ENCODE peak calls at places on chromosomes 6 and 20, in five cellular contexts. One of them, this sample, is unnamed.

GRCh38 chr20:62365814-62366369 is 1.2 kb downstream of the LAMA5 start:
- DNase-seq in tibial nerve: no peak
- DNase-seq in suprapubic skin: no peak
- DNase-seq in HCT116: no peak
- DNase-seq in lower leg skin: no peak
- DNase-seq in this sample: peak; percentile 67

GRCh38 chr6:111353914-111354464 is 129.0 kb downstream of the REV3L start:
- DNase-seq in tibial nerve: no peak
- DNase-seq in lower leg skin: no peak
- DNase-seq in HCT116: no peak
- DNase-seq in suprapubic skin: no peak
- DNase-seq in this sample: no peak

GRCh38 chr6:43285415-43285814 is 12.6 kb upstream of the SLC22A7 start:
- DNase-seq in tibial nerve: no peak
- DNase-seq in lower leg skin: no peak
- DNase-seq in HCT116: no peak
- DNase-seq in suprapubic skin: no peak
- DNase-seq in this sample: no peak

GRCh38 chr20:6692566-6693168 is 74.8 kb upstream of the BMP2 start:
- DNase-seq in tibial nerve: no peak
- DNase-seq in HCT116: no peak
- DNase-seq in suprapubic skin: no peak
- DNase-seq in lower leg skin: no peak
- DNase-seq in this sample: no peak

GRCh38 chr6:35209081-35209480 is 4.7 kb upstream of the SCUBE3 start:
- DNase-seq in tibial nerve: no peak
- DNase-seq in HCT116: no peak
- DNase-seq in lower leg skin: no peak
- DNase-seq in suprapubic skin: no peak
- DNase-seq in this sample: no peak

GRCh38 chr20:48892049-48892470 is 29.5 kb upstream of the ARFGEF2 start:
- DNase-seq in HCT116: no peak
- DNase-seq in lower leg skin: no peak
- DNase-seq in tibial nerve: no peak
- DNase-seq in suprapubic skin: no peak
- DNase-seq in this sample: no peak

GRCh38 chr6:168155193-168155592 is 76.2 kb upstream of the FRMD1 start:
- DNase-seq in lower leg skin: no peak
- DNase-seq in HCT116: no peak
- DNase-seq in tibial nerve: no peak
- DNase-seq in suprapubic skin: peak; percentile 16
- DNase-seq in this sample: no peak

GRCh38 chr6:141103246-141103645 is 1029.5 kb upstream of the GJE1 start:
- DNase-seq in tibial nerve: no peak
- DNase-seq in suprapubic skin: no peak
- DNase-seq in HCT116: peak; percentile 26
- DNase-seq in lower leg skin: no peak
- DNase-seq in this sample: peak; percentile 0

GRCh38 chr6:158849899-158850806 is 31.0 kb upstream of the EZR start:
- DNase-seq in lower leg skin: peak; percentile 55
- DNase-seq in suprapubic skin: no peak
- DNase-seq in HCT116: peak; percentile 97
- DNase-seq in tibial nerve: no peak
- DNase-seq in this sample: peak; percentile 59
- TF ChIP-seq POLR2A in lower leg skin: no peak
- TF ChIP-seq POLR2A in suprapubic skin: no peak
- TF ChIP-seq POLR2A in HCT116: no peak
- TF ChIP-seq POLR2A in tibial nerve: no peak
- TF ChIP-seq POLR2A in this sample: no peak

GRCh38 chr20:33110147-33110825 is 30.8 kb downstream of the BPIFB4 start:
- DNase-seq in tibial nerve: no peak
- DNase-seq in HCT116: no peak
- DNase-seq in lower leg skin: no peak
- DNase-seq in suprapubic skin: no peak
- DNase-seq in this sample: no peak
- TF ChIP-seq POLR2A in tibial nerve: no peak
- TF ChIP-seq POLR2A in HCT116: no peak
- TF ChIP-seq POLR2A in lower leg skin: no peak
- TF ChIP-seq POLR2A in suprapubic skin: no peak
- TF ChIP-seq POLR2A in this sample: no peak

GRCh38 chr20:63894358-63895201 is at the start of gene DNAJC5:
- DNase-seq in HCT116: peak; percentile 85
- DNase-seq in lower leg skin: peak; percentile 92
- DNase-seq in tibial nerve: peak; percentile 84
- DNase-seq in suprapubic skin: peak; percentile 95
- DNase-seq in this sample: peak; percentile 100
- TF ChIP-seq POLR2A in HCT116: no peak
- TF ChIP-seq POLR2A in lower leg skin: no peak
- TF ChIP-seq POLR2A in tibial nerve: peak; percentile 49
- TF ChIP-seq POLR2A in suprapubic skin: no peak
- TF ChIP-seq POLR2A in this sample: peak; percentile 78

GRCh38 chr6:27311806-27312145 is 297 bp downstream of the POM121L2 start:
- DNase-seq in lower leg skin: no peak
- DNase-seq in tibial nerve: no peak
- DNase-seq in suprapubic skin: no peak
- DNase-seq in HCT116: no peak
- DNase-seq in this sample: no peak

GRCh38 chr6:27314046-27314445 is 2.0 kb upstream of the POM121L2 start:
- DNase-seq in tibial nerve: no peak
- DNase-seq in suprapubic skin: no peak
- DNase-seq in HCT116: no peak
- DNase-seq in lower leg skin: no peak
- DNase-seq in this sample: no peak

GRCh38 chr6:27312950-27313271 is 838 bp upstream of the POM121L2 start:
- DNase-seq in tibial nerve: no peak
- DNase-seq in lower leg skin: no peak
- DNase-seq in suprapubic skin: no peak
- DNase-seq in HCT116: no peak
- DNase-seq in this sample: no peak

GRCh38 chr6:27312146-27312949 is at the start of gene POM121L2:
- DNase-seq in lower leg skin: peak; percentile 27
- DNase-seq in suprapubic skin: no peak
- DNase-seq in HCT116: no peak
- DNase-seq in tibial nerve: peak; percentile 9
- DNase-seq in this sample: no peak
- TF ChIP-seq POLR2A in lower leg skin: no peak
- TF ChIP-seq POLR2A in suprapubic skin: no peak
- TF ChIP-seq POLR2A in HCT116: no peak
- TF ChIP-seq POLR2A in tibial nerve: no peak
- TF ChIP-seq POLR2A in this sample: no peak

DNA sequence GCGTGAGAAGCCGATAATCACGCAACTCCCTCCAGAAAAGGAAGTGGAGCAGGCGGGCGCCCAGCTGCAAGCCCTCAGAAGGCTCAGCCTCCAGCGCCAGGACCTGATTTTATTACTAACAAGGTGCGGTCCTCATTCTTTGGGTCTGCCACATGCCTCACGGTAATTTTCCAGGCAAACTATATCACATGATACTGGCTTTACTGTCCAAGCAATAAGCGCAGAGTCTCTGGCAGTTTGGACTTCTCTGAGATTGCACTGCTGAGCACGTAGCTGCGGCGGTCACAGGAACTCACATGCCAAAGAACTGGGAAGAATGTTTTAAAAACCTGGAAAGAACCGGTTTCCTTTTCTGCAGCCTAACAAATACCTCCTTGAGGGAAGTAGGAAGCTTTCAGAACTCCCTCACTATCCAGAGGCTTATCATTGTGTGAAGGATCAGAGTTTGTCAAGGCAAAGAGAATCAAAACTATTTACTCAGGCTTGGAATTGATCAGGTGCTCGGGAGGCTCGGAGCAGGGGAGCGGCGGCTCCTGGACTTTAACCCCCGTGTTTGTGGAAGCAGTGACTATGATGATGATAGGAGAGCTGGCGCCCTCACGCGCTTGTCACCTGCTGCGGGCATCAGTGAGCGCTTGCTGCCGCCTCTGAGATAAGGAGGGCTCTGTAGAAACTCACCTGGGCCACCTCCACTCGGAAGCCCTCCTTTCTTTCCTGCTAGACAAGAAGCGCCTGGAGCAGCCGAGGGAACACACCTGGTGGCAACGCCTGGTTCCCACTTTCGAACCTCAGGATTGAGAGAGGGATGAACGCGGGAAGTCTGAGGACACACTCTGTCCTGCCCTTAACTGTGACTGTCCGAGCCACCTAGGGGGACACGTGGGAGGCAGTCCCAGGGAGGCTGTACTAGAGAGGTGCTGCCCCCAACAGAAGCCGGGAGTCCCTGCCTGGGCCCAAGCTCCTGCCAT is 27.2 kb upstream of the SYNJ2 start:
- DNase-seq in lower leg skin: no peak
- DNase-seq in HCT116: no peak
- DNase-seq in suprapubic skin: no peak
- DNase-seq in tibial nerve: no peak
- DNase-seq in this sample: no peak
- TF ChIP-seq POLR2A in lower leg skin: no peak
- TF ChIP-seq POLR2A in HCT116: no peak
- TF ChIP-seq POLR2A in suprapubic skin: no peak
- TF ChIP-seq POLR2A in tibial nerve: no peak
- TF ChIP-seq POLR2A in this sample: no peak

This sample was measured in H54.